ENCODE peak calls at places on chromosomes 1 and 21, in nine cellular contexts. X is psoas muscle, A is adipocyte, D is HS-5, K is A549, E is brain microvascular endothelial cell, M is BE2C, W is body of pancreas, F is astrocyte of the spinal cord. B is an unnamed sample.

GRCh38 chr1:47991187-47991586 is 6.0 kb downstream of the TRABD2B start:
- DNase-seq in X (no peak), D (peak), E (peak), M (no peak), W (no peak), A (peak), F (peak), K (no peak), B (no peak)

GRCh38 chr1:211524521-211524920 is 32.6 kb upstream of the RD3 start:
- DNase-seq in M (no peak), X (no peak), E (no peak), F (no peak), W (no peak), A (no peak), D (no peak), K (no peak), B (no peak)

GRCh38 chr1:3195480-3195815 is 126.4 kb downstream of the PRDM16 start:
- DNase-seq in F (no peak), M (no peak), A (no peak), D (no peak), K (no peak), X (no peak), E (no peak), W (no peak), B (no peak)

GRCh38 chr1:227449051-227449450 is 114.3 kb upstream of the ZNF678 start:
- DNase-seq in K (peak), E (no peak), W (peak), X (no peak), D (no peak), F (no peak), A (no peak), M (peak), B (no peak)

GRCh38 chr1:160167580-160167979 is 16.2 kb downstream of the ATP1A4 start:
- DNase-seq in M (no peak), E (no peak), W (no peak), A (no peak), K (no peak), X (no peak), F (no peak), D (no peak), B (no peak)

GRCh38 chr1:16342331-16343062 is 9.8 kb downstream of the FBXO42 start:
- DNase-seq in X (peak), E (no peak), W (no peak), D (no peak), F (no peak), A (no peak), M (no peak), K (no peak), B (no peak)

GRCh38 chr1:66275601-66276023 is 258.3 kb upstream of the SGIP1 start:
- DNase-seq in X (no peak), F (no peak), A (no peak), K (no peak), E (no peak), M (no peak), D (no peak), W (no peak), B (no peak)

GRCh38 chr1:42177551-42177981 is 13.0 kb upstream of the GUCA2A start:
- DNase-seq in W (no peak), A (peak), D (no peak), X (no peak), F (peak), K (no peak), E (peak), M (no peak), B (no peak)

GRCh38 chr1:12296623-12297022 is 66.8 kb downstream of the VPS13D start:
- DNase-seq in A (peak), K (no peak), M (no peak), W (no peak), E (no peak), X (no peak), D (peak), F (peak), B (no peak)

GRCh38 chr21:14864211-14865021 is 200.4 kb downstream of the NRIP1 start:
- DNase-seq in W (peak), A (peak), K (peak), X (peak), E (peak), M (peak), F (peak), D (no peak), B (no peak)

GRCh38 chr1:162632234-162632666 is at the start of gene DDR2:
- DNase-seq in M (peak), X (peak), A (peak), K (no peak), E (peak), F (peak), D (peak), W (peak), B (no peak)

GRCh38 chr1:150235436-150235851 is 468 bp downstream of the ANP32E start:
- DNase-seq in M (no peak), D (no peak), W (no peak), E (no peak), K (no peak), A (peak), F (peak), X (no peak), B (peak)

GRCh38 chr1:154931940-154932487 is 4.5 kb downstream of the PMVK start:
- DNase-seq in D (no peak), F (no peak), K (peak), W (peak), M (no peak), A (no peak), E (no peak), X (no peak), B (no peak)